ENCODE peak calls at places on chromosomes 2 and 18, in six cellular contexts. X is AG09319; K is stimulated activated CD4-positive, alpha-beta T cell treated with anti-CD3 and anti-CD28 coated beads, Interleukin-2, amount 100 ng/mL, for 48 hours; E is HCT116; G is NAMALWA; D is glutamatergic neuron. V is an unnamed sample.

GRCh38 chr2:71348302-71348701 is 16.7 kb downstream of the ZNF638 start:
- DNase-seq in E (no peak), X (no peak), K (no peak), G (peak; percentile 16), D (no peak), V (no peak)

GRCh38 chr2:230457793-230458192 is 41.8 kb downstream of the SP100 start:
- DNase-seq in E (no peak), K (no peak), D (no peak), X (no peak), G (no peak), V (no peak)

GRCh38 chr2:69770193-69770702 is 28.3 kb downstream of the ANXA4 start:
- DNase-seq in X (peak; percentile 61), E (peak; percentile 87), K (no peak), D (no peak), G (no peak), V (peak; percentile 90)

GRCh38 chr2:121362226-121362625 is 77.2 kb upstream of the TFCP2L1 start:
- DNase-seq in E (no peak), D (no peak), G (no peak), K (no peak), X (no peak), V (no peak)

GRCh38 chr2:134401081-134401497 is 147.2 kb downstream of the MGAT5 start:
- DNase-seq in G (no peak), E (no peak), K (no peak), D (no peak), X (no peak), V (no peak)

GRCh38 chr2:54406031-54406430 is 50.1 kb upstream of the SPTBN1 start:
- DNase-seq in K (no peak), G (no peak), X (no peak), D (no peak), E (no peak), V (no peak)

GRCh38 chr18:46069524-46069923 is 2.5 kb downstream of the PSTPIP2 start:
- DNase-seq in E (no peak), G (no peak), X (no peak), D (no peak), K (no peak), V (no peak)

GRCh38 chr2:43142921-43143438 is 83.4 kb downstream of the ZFP36L2 start:
- DNase-seq in E (peak; percentile 42), K (no peak), G (peak; percentile 55), D (no peak), X (no peak), V (no peak)

GRCh38 chr18:78445880-78446279 is 533.7 kb upstream of the SALL3 start:
- DNase-seq in E (no peak), K (no peak), D (no peak), X (no peak), G (no peak), V (no peak)

GRCh38 chr2:241502281-241502680 is 6.1 kb downstream of the STK25 start:
- DNase-seq in E (no peak), K (no peak), D (no peak), X (no peak), G (no peak), V (no peak)

GRCh38 chr2:232137748-232138147 is 176.2 kb downstream of the DIS3L2 start:
- DNase-seq in E (no peak), X (no peak), D (no peak), K (no peak), G (peak; percentile 88), V (no peak)

GRCh38 chr2:49306925-49307324 is 152.6 kb upstream of the FSHR start:
- DNase-seq in D (no peak), E (no peak), K (no peak), X (no peak), G (no peak), V (no peak)

GRCh38 chr2:61786876-61787275 is 67.0 kb downstream of the FAM161A start:
- DNase-seq in G (no peak), X (no peak), K (no peak), D (no peak), E (no peak), V (no peak)

GRCh38 chr2:129469881-129470280 is 509.6 kb upstream of the RAB6C start:
- DNase-seq in X (no peak), G (no peak), E (no peak), K (no peak), D (no peak), V (no peak)

GRCh38 chr2:176128172-176129012 is 1.1 kb upstream of the HOXD8 start:
- DNase-seq in G (no peak), D (no peak), K (no peak), X (no peak), E (no peak), V (no peak)

GRCh38 chr2:230312638-230313037 is 14.4 kb upstream of the SP140L start:
- DNase-seq in X (no peak), E (no peak), D (no peak), G (no peak), K (no peak), V (no peak)

GRCh38 chr18:21110667-21111350 is 804 bp downstream of the ROCK1 start:
- DNase-seq in X (no peak), E (no peak), G (peak; percentile 80), K (peak; percentile 53), D (peak; percentile 55), V (peak; percentile 10)

GRCh38 chr2:67318966-67319590 is 78.1 kb upstream of the ETAA1 start:
- DNase-seq in K (no peak), E (no peak), G (no peak), X (no peak), D (no peak), V (no peak)

GRCh38 chr2:172783091-172783898 is 47.6 kb downstream of the RAPGEF4 start:
- DNase-seq in G (no peak), D (no peak), X (peak; percentile 70), K (no peak), E (peak; percentile 62), V (peak; percentile 79)

GRCh38 chr2:80475970-80476369 is 171.4 kb upstream of the LRRTM1 start:
- DNase-seq in G (no peak), D (no peak), K (no peak), E (no peak), X (no peak), V (no peak)

GRCh38 chr2:121697108-121697631 is 39.5 kb downstream of the NIFK start:
- DNase-seq in G (no peak), K (no peak), E (no peak), D (no peak), X (no peak), V (no peak)

V was measured in LoVo.